ENCODE peak calls at places on chromosomes 13 and 19, in seven cellular contexts. O, X, R, I, B, U and N are unnamed samples.

GRCh38 chr13:52751196-52751595 is 11.6 kb upstream of the CNMD start:
- DNase-seq in O (no peak), X (no peak), R (no peak), I (no peak), B (no peak), U (no peak), N (no peak)

GRCh38 chr19:35205733-35206323 is 22.7 kb downstream of the FAM187B start:
- DNase-seq in O (no peak), X (no peak), R (no peak), I (no peak), B (no peak), U (no peak), N (no peak)

GRCh38 chr19:56736571-56736970 is 65.0 kb upstream of the ZNF835 start:
- DNase-seq in O (no peak), X (no peak), R (no peak), I (no peak), B (no peak), U (no peak), N (no peak)

GRCh38 chr19:52270266-52270885 is 989 bp downstream of the ZNF766 start:
- DNase-seq in O (peak), X (no peak), R (peak), I (no peak), B (no peak), U (no peak), N (peak)

GRCh38 chr13:87376081-87376480 is 295.1 kb upstream of the SLITRK5 start:
- DNase-seq in O (no peak), X (no peak), R (no peak), I (no peak), B (no peak), U (no peak), N (no peak)

GRCh38 chr19:45323671-45324081 is 1.0 kb upstream of the CKM start:
- DNase-seq in O (no peak), X (no peak), R (peak), I (no peak), B (no peak), U (no peak), N (peak)

GRCh38 chr19:51027126-51027806 is 850 bp upstream of the KLK11 start:
- DNase-seq in O (no peak), X (no peak), R (no peak), I (no peak), B (peak), U (no peak), N (no peak)

GRCh38 chr13:93388701-93389100 is 162.1 kb downstream of the GPC6 start:
- DNase-seq in O (no peak), X (no peak), R (no peak), I (no peak), B (no peak), U (no peak), N (no peak)

GRCh38 chr13:46172531-46172991 is 9.4 kb downstream of the LCP1 start:
- DNase-seq in O (peak), X (no peak), R (no peak), I (no peak), B (no peak), U (no peak), N (no peak)

GRCh38 chr19:53057904-53058579 is 13.5 kb downstream of the ERVV-2 start:
- DNase-seq in O (no peak), X (no peak), R (peak), I (no peak), B (peak), U (no peak), N (peak)

GRCh38 chr19:55986487-55986886 is at the start of gene NLRP5:
- DNase-seq in O (no peak), X (no peak), R (no peak), I (no peak), B (no peak), U (no peak), N (no peak)

GRCh38 chr19:58317481-58318072 is 9.2 kb upstream of the ZSCAN22 start:
- DNase-seq in O (no peak), X (no peak), R (no peak), I (no peak), B (no peak), U (no peak), N (peak)

GRCh38 chr19:28289294-28290063 is 923.5 kb downstream of the UQCRFS1 start:
- DNase-seq in O (no peak), X (no peak), R (no peak), I (no peak), B (peak), U (no peak), N (no peak)

GRCh38 chr13:75505966-75506365 is 24.0 kb upstream of the TBC1D4 start:
- DNase-seq in O (no peak), X (no peak), R (no peak), I (no peak), B (no peak), U (no peak), N (no peak)

GRCh38 chr13:34748561-34748960 is 193.5 kb upstream of the NBEA start:
- DNase-seq in O (no peak), X (no peak), R (no peak), I (no peak), B (no peak), U (no peak), N (no peak)

GRCh38 chr19:17158584-17158983 is 56.6 kb upstream of the USE1 start:
- DNase-seq in O (no peak), X (no peak), R (no peak), I (no peak), B (no peak), U (no peak), N (no peak)

GRCh38 chr13:99908129-99908805 is 63.3 kb downstream of the ZIC5 start:
- DNase-seq in O (no peak), X (no peak), R (no peak), I (no peak), B (no peak), U (no peak), N (no peak)

GRCh38 chr13:39684531-39685137 is 29.2 kb downstream of the COG6 start:
- DNase-seq in O (no peak), X (no peak), R (no peak), I (no peak), B (no peak), U (no peak), N (peak)

GRCh38 chr19:1767464-1767933 is 14.2 kb downstream of the ONECUT3 start:
- DNase-seq in O (peak), X (no peak), R (peak), I (no peak), B (no peak), U (no peak), N (no peak)

GRCh38 chr19:44071824-44072542 is at the start of gene ZNF284:
- DNase-seq in O (peak), X (peak), R (peak), I (no peak), B (peak), U (peak), N (peak)

GRCh38 chr19:44061038-44061437 is 9.2 kb downstream of the ZNF223 start:
- DNase-seq in O (no peak), X (no peak), R (no peak), I (no peak), B (no peak), U (no peak), N (no peak)

GRCh38 chr19:44069415-44069814 is 2.5 kb upstream of the ZNF284 start:
- DNase-seq in O (no peak), X (no peak), R (no peak), I (no peak), B (no peak), U (no peak), N (no peak)

GRCh38 chr19:44066305-44066704 is 5.7 kb upstream of the ZNF284 start:
- DNase-seq in O (no peak), X (no peak), R (no peak), I (no peak), B (no peak), U (no peak), N (no peak)
- TF ChIP-seq POLR2AphosphoS5 in O (no peak), X (no peak), R (no peak), I (no peak), B (no peak), U (no peak), N (no peak)

DNA sequence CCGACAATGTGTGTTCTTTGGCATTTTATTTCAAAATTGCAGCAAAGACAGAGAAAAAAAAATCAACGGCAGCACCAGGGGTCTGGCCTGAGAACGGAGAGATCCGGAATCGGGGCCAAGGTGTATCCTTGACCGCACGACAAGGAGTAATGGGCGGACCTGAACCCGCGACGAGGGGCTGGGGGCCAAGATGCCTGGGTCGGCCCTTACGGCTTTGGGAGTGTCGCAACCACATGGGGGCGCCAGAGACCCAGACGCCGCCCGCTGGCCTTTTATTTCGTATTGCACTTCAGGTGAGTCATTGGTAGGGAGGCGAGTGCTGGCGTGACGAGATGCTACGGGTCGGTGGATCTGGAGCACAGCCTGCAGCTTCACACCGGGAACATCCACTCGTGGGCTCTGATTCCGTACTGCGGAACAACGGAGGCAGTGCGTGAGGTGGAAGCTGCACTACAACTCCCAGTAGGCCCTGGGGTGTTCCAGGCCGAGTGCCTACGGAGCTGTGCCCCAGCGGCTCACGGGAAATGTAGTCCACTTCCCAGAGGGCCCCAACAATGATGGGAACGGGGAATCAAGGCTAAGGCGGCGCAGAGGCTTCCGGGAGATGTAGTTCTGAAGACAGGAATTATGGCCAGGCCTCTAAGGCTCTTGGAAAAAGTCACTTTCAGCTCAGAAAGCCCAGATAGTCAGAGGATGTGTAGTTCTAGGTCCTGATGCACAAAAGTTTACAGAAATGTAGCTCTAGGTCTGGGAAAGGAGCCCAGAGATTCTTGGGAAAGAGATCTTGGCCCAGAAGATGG is 15.6 kb downstream of the BCAT2 start:
- DNase-seq in O (peak), X (peak), R (peak), I (peak), B (peak), U (peak), N (peak)
- TF ChIP-seq POLR2AphosphoS5 in O (no peak), X (peak), R (peak), I (peak), B (peak), U (peak), N (peak)

GRCh38 chr19:40282209-40282580 is 3.0 kb downstream of the AKT2 start:
- DNase-seq in O (no peak), X (no peak), R (no peak), I (no peak), B (no peak), U (no peak), N (no peak)

GRCh38 chr19:40284251-40284500 is 969 bp downstream of the AKT2 start:
- DNase-seq in O (no peak), X (no peak), R (no peak), I (no peak), B (no peak), U (no peak), N (no peak)

GRCh38 chr19:40282920-40283319 is 2.2 kb downstream of the AKT2 start:
- DNase-seq in O (no peak), X (no peak), R (no peak), I (no peak), B (no peak), U (no peak), N (no peak)

GRCh38 chr19:40284501-40285352 is at the start of gene AKT2:
- DNase-seq in O (no peak), X (no peak), R (peak), I (no peak), B (peak), U (peak), N (peak)

DNA sequence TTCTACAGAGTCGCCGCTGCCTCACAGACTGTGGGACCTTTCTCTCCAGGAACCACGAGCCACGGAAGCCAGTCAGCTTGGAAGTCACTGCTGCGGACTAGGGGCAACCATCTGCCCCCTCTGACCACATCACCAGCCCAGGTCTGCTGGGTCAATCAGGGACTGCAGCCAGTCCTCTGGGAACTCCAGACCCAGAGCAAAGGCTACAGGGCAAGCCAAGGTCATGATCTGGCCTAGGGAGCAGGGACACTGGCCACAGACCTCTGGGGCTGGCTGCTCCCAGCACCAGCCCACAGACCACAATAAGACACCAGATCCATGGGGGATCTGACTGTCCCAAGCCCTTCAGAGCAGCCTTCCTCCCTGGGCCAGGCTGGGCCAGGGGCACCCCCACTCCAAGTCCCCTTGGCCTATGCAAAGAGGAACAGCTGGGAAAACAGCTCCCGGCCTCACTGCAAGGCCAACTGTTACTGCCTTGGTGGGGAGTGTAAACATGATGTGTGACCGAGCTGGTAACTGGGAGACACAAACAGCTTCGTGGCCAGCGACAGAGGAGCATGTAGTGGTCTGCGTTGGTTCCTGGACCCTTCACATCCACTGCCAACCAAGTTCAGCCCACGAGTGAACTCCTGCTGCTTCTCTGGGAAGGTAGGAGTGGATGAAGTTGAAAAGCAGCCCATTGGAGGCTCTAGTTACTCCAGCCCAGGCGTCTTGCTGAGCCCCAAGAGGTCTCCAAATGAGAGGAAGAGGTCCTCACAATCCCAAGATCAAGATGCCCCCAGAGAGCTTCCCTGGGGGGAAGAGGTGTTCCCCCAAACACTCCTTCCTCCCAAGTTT is 1.5 kb downstream of the AKT2 start:
- DNase-seq in O (no peak), X (no peak), R (no peak), I (no peak), B (no peak), U (no peak), N (no peak)
- TF ChIP-seq POLR2AphosphoS5 in O (no peak), X (no peak), R (no peak), I (no peak), B (no peak), U (no peak), N (no peak)

GRCh38 chr13:60327551-60327950 is 69.5 kb upstream of the TDRD3 start:
- DNase-seq in O (no peak), X (no peak), R (no peak), I (no peak), B (no peak), U (no peak), N (no peak)
- TF ChIP-seq POLR2AphosphoS5 in O (no peak), X (no peak), R (no peak), I (no peak), B (no peak), U (no peak), N (no peak)

GRCh38 chr13:67619987-67620386 is 389.9 kb upstream of the PCDH9 start:
- DNase-seq in O (no peak), X (no peak), R (no peak), I (no peak), B (no peak), U (no peak), N (no peak)
- TF ChIP-seq POLR2AphosphoS5 in O (no peak), X (no peak), R (no peak), I (no peak), B (no peak), U (no peak), N (no peak)

DNA sequence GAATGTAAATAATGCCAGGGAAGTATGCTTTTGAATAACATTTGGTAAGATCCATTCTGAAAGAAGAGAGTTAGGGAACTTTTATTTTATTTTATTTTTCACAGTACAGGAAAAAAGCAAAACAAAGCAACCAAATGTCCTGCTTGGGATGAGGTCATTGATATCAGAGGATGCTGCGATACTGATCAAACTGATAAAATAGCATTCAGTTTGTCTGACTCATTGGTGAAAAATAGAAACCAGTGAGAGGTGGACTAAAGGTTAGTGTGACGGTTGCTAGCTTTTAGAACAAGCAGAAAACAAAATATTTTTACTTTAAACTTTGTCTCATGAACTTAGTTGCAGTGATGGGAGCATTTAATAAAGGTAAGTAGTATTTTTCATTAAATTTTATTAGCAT is 37.2 kb downstream of the ITGBL1 start:
- DNase-seq in O (no peak), X (no peak), R (no peak), I (no peak), B (no peak), U (no peak), N (no peak)
- TF ChIP-seq POLR2AphosphoS5 in O (no peak), X (no peak), R (no peak), I (no peak), B (no peak), U (no peak), N (no peak)

GRCh38 chr13:19962894-19963293 is 4.4 kb downstream of the ZMYM2 start:
- DNase-seq in O (no peak), X (no peak), R (no peak), I (no peak), B (no peak), U (no peak), N (no peak)

GRCh38 chr13:19961924-19962323 is 3.4 kb downstream of the ZMYM2 start:
- DNase-seq in O (no peak), X (no peak), R (no peak), I (no peak), B (no peak), U (no peak), N (no peak)

GRCh38 chr13:19967619-19968018 is 9.1 kb downstream of the ZMYM2 start:
- DNase-seq in O (no peak), X (no peak), R (no peak), I (no peak), B (no peak), U (no peak), N (no peak)
- TF ChIP-seq POLR2AphosphoS5 in O (no peak), X (no peak), R (no peak), I (no peak), B (no peak), U (no peak), N (no peak)

GRCh38 chr19:3464797-3465235 is 15.5 kb downstream of the SMIM24 start:
- DNase-seq in O (no peak), X (no peak), R (no peak), I (no peak), B (no peak), U (no peak), N (peak)

GRCh38 chr19:3467437-3468198 is 12.7 kb downstream of the SMIM24 start:
- DNase-seq in O (no peak), X (no peak), R (no peak), I (no peak), B (no peak), U (no peak), N (no peak)

GRCh38 chr19:3463959-3464796 is 16.1 kb downstream of the SMIM24 start:
- DNase-seq in O (no peak), X (no peak), R (no peak), I (no peak), B (no peak), U (no peak), N (peak)

GRCh38 chr19:3466630-3467029 is 13.7 kb downstream of the SMIM24 start:
- DNase-seq in O (no peak), X (peak), R (no peak), I (no peak), B (no peak), U (no peak), N (no peak)

GRCh38 chr19:3465552-3465951 is 14.8 kb downstream of the SMIM24 start:
- DNase-seq in O (no peak), X (no peak), R (no peak), I (no peak), B (no peak), U (no peak), N (peak)
- TF ChIP-seq POLR2AphosphoS5 in O (no peak), X (no peak), R (no peak), I (no peak), B (no peak), U (no peak), N (no peak)

GRCh38 chr13:41462427-41462826 is 5.1 kb downstream of the RGCC start:
- DNase-seq in O (no peak), X (no peak), R (no peak), I (no peak), B (no peak), U (no peak), N (no peak)

GRCh38 chr13:41461527-41462124 is 4.3 kb downstream of the RGCC start:
- DNase-seq in O (no peak), X (no peak), R (no peak), I (no peak), B (no peak), U (no peak), N (no peak)

GRCh38 chr13:41465215-41465907 is 8.0 kb downstream of the RGCC start:
- DNase-seq in O (peak), X (peak), R (no peak), I (no peak), B (no peak), U (no peak), N (no peak)

GRCh38 chr13:41465965-41466364 is 8.6 kb downstream of the RGCC start:
- DNase-seq in O (no peak), X (no peak), R (no peak), I (no peak), B (no peak), U (no peak), N (no peak)

DNA sequence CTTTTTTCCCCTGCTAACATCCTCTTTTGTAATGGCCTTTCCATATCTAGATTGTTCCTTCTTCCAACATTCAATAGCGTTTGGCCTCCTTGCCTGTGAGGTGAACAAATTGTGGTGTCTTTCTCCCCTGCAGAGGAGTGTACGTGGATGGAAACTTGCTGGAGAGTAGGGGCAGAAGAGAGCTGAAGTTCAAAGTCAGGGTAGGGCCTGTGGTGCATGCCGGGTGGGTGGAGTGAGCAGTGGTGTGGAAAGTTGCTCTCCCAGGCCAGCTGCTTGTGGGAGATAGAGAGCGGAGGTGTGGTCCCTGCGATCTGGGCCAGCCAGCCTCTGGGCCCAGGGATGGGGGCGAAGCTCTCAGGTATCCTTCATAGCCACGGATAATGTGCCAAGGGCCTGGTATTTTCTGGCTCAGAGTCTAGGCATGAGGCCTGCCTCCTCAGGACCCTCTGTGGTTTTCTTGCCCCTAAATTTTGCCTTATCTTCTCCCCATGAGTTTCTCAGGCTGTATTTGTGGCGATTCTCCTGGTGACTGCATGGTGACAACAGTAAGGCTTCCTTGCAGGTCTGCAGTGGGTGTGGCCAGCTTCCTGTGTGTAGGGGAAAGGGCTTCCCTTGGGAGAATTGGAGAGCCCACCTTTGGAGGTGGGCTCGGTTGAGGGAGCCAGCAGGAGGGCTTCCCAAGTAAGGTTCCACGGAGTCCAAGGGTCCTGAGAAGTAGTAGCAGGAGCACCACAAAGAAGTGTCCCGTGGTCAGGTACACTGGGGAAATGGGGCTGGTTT is 6.7 kb downstream of the RGCC start:
- DNase-seq in O (no peak), X (no peak), R (no peak), I (no peak), B (no peak), U (no peak), N (no peak)
- TF ChIP-seq POLR2AphosphoS5 in O (no peak), X (no peak), R (no peak), I (no peak), B (no peak), U (no peak), N (no peak)